ENCODE peak calls at places on chromosomes 2 and 18, in seven cellular contexts. T is aorta, D is tibial artery, E is esophagus squamous epithelium, R is cardiac muscle cell, M is DND-41, Q is uterus. K is an unnamed sample.

GRCh38 chr2:181848356-181848876 is 43.1 kb upstream of the ITPRID2 start:
- DNase-seq in T (no peak), D (no peak), E (no peak), R (no peak), M (no peak), Q (no peak), K (no peak)

GRCh38 chr2:180370476-180371205 is 363.5 kb upstream of the CWC22 start:
- DNase-seq in T (no peak), D (no peak), E (no peak), R (no peak), M (no peak), Q (no peak), K (no peak)

GRCh38 chr2:135586148-135586547 is 54.9 kb downstream of the R3HDM1 start:
- DNase-seq in T (no peak), D (no peak), E (no peak), R (no peak), M (no peak), Q (no peak), K (no peak)

GRCh38 chr2:22904126-22904684 is 480.8 kb upstream of the KLHL29 start:
- DNase-seq in T (peak; percentile 77), D (no peak), E (no peak), R (peak; percentile 4), M (peak; percentile 24), Q (peak; percentile 15), K (no peak)

GRCh38 chr18:76476665-76477561 is 18.1 kb downstream of the ZNF516 start:
- DNase-seq in T (no peak), D (no peak), E (no peak), R (peak; percentile 94), M (no peak), Q (no peak), K (no peak)

GRCh38 chr18:77403969-77404535 is 154.4 kb downstream of the GALR1 start:
- DNase-seq in T (no peak), D (no peak), E (no peak), R (no peak), M (no peak), Q (no peak), K (no peak)

GRCh38 chr2:207692206-207693065 is 19.0 kb upstream of the CCNYL1 start:
- DNase-seq in T (no peak), D (no peak), E (no peak), R (peak; percentile 36), M (peak; percentile 41), Q (no peak), K (peak; percentile 68)

GRCh38 chr2:3256157-3256556 is 121.5 kb downstream of the EIPR1 start:
- DNase-seq in T (peak; percentile 61), D (no peak), E (no peak), R (no peak), M (no peak), Q (no peak), K (no peak)

GRCh38 chr18:3758531-3758930 is 308.6 kb downstream of the TGIF1 start:
- DNase-seq in T (no peak), D (no peak), E (no peak), R (peak; percentile 68), M (no peak), Q (no peak), K (no peak)

GRCh38 chr18:35971661-35972196 is 750 bp upstream of the RMP24 start:
- DNase-seq in T (no peak), D (no peak), E (no peak), R (no peak), M (no peak), Q (no peak), K (no peak)

GRCh38 chr2:239143858-239144712 is 256.7 kb downstream of the HDAC4 start:
- DNase-seq in T (no peak), D (no peak), E (no peak), R (peak; percentile 69), M (peak; percentile 50), Q (no peak), K (peak; percentile 22)

DNA sequence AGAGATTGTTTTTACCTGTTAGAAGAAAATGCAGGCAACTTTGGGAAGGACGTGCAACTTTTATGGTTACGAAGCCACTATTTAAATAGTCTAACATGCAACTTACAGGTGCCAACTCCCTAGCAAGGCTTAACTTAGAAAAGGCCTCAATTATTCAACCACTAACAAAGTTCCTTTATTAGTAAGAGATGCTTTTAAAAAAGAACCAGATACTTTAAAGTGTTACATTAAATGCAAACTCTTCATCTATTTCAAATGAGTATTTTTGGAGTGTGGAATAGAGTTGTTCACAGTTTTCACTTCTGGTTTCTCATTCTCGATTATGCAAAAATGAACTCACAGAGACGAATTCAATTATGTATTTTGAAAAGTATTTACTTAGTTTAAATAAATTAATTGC is 51.7 kb downstream of the PELI1 start:
- DNase-seq in T (no peak), D (no peak), E (no peak), R (no peak), M (no peak), Q (no peak), K (no peak)
- H3K27ac ChIP-seq in T (no peak overlapping the region), D (no peak overlapping the region), E (no peak overlapping the region), R (no peak overlapping the region), M (no peak overlapping the region), Q (no peak overlapping the region), K (no peak overlapping the region)

DNA sequence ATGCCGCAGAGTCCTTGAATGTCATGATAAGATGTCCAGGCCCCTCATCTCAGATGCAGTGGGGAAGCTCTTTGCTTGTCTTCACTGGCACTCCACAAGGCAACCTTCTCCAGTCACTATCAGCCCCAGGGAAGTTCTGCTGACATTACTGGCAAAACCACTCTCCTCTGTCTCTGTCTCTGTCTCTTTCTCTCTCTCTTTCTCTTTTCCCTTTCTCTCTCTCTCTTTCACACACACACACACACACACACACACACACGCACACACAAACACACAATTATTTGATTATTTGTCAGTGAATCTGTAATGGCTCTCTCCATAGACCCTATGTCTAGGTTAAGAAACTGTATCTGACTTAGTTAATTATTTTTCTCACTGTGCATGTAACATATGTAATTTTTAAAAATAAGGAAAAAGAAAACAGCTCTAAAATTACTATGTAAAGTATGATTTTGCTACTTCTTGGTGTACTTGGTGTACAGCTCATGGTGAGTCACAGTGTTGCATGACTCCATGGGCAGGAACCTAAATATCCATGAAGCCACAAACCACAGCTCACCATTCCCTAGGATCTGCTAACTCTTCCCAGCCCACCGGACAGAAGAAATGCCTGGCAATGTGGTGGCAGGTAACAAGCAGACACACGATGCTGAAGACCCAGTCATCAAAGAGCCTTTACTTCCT is 594.9 kb upstream of the ID2 start:
- DNase-seq in T (no peak), D (no peak), E (no peak), R (peak; percentile 85), M (no peak), Q (no peak), K (no peak)
- H3K27me3 ChIP-seq in T (no peaks in the 10 kb centered on the region), D (no peaks in the 10 kb centered on the region), E (no peaks in the 10 kb centered on the region), R (no peaks in the 10 kb centered on the region), M (no peaks in the 10 kb centered on the region), Q (no peaks in the 10 kb centered on the region), K (no peaks in the 10 kb centered on the region)

GRCh38 chr2:162888641-162889040 is 50.1 kb upstream of the KCNH7 start:
- DNase-seq in T (no peak), D (no peak), E (no peak), R (peak; percentile 2), M (no peak), Q (no peak), K (no peak)
- H3K4me1 ChIP-seq in T (no peaks in the 10 kb centered on the region), D (no peaks in the 10 kb centered on the region), E (no peaks in the 10 kb centered on the region), R (peaks cover 26% of the 10 kb centered on the region), M (no peaks in the 10 kb centered on the region), Q (no peaks in the 10 kb centered on the region), K (no peaks in the 10 kb centered on the region)

GRCh38 chr2:233853883-233854240 is 473 bp downstream of the HJURP start:
- DNase-seq in T (peak; percentile 59), D (peak; percentile 51), E (no peak), R (no peak), M (peak; percentile 27), Q (no peak), K (no peak)

GRCh38 chr2:233856184-233856583 is 1.8 kb upstream of the HJURP start:
- DNase-seq in T (no peak), D (no peak), E (no peak), R (no peak), M (no peak), Q (no peak), K (no peak)

GRCh38 chr2:233853353-233853752 is 982 bp downstream of the HJURP start:
- DNase-seq in T (peak; percentile 38), D (no peak), E (no peak), R (no peak), M (no peak), Q (no peak), K (no peak)

GRCh38 chr2:233855345-233855744 is 1.0 kb upstream of the HJURP start:
- DNase-seq in T (no peak), D (no peak), E (no peak), R (no peak), M (no peak), Q (no peak), K (no peak)

GRCh38 chr2:233854241-233854981 is at the start of gene HJURP:
- DNase-seq in T (peak; percentile 96), D (peak; percentile 96), E (peak; percentile 66), R (peak; percentile 96), M (peak; percentile 95), Q (peak; percentile 90), K (peak; percentile 87)
- H3K27ac ChIP-seq in T (no peak within 1 kb of the TSS), D (peak within 1 kb of the TSS; percentile 59), E (peak within 1 kb of the TSS; percentile 56), R (peak within 1 kb of the TSS; percentile 59), M (peak within 1 kb of the TSS; percentile 99), Q (peak within 1 kb of the TSS; percentile 68), K (no peak within 1 kb of the TSS)

GRCh38 chr2:17543131-17543660 is 2.7 kb downstream of the VSNL1 start:
- DNase-seq in T (no peak), D (no peak), E (no peak), R (no peak), M (no peak), Q (no peak), K (no peak)
- H3K27me3 ChIP-seq in T (peaks cover 2% of the 10 kb centered on the region), D (peaks cover 14% of the 10 kb centered on the region), E (no peaks in the 10 kb centered on the region), R (peaks cover 38% of the 10 kb centered on the region), M (no peaks in the 10 kb centered on the region), Q (peaks cover 15% of the 10 kb centered on the region), K (peaks cover 8% of the 10 kb centered on the region)

DNA sequence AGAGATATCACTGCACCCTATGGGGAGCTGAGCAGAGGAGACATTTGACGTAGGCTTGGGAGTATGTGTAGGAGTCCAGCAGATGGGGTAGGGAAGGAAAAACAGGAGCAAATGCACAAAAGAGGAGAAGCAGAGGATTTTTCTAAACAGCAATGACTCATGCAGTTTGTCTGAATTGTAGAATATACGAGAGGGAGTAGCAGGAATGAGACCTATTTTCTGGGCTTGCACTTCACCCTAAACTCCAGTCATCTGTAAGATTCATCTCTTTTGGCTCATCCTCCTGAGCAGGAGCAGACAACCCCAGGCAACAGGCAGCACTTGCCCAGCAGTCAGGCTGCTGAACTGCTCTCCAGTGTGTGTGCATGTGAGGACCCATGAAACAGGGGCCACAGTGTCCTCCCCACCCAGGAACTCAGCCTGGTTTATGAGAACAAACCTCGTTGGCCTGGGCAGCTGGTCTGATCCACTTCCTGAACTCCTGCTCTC is 100.2 kb upstream of the CDC42EP3 start:
- DNase-seq in T (no peak), D (no peak), E (no peak), R (peak; percentile 87), M (no peak), Q (peak; percentile 51), K (no peak)
- H3K4me1 ChIP-seq in T (peaks cover 3% of the 10 kb centered on the region), D (peaks cover 43% of the 10 kb centered on the region), E (peaks cover 10% of the 10 kb centered on the region), R (peaks cover 5% of the 10 kb centered on the region), M (no peaks in the 10 kb centered on the region), Q (peaks cover 27% of the 10 kb centered on the region), K (no peaks in the 10 kb centered on the region)